ENCODE peak calls at places on chromosome 18, in eight cellular contexts. N is fibroblast of the aortic adventitia; O is NCI-H2029 treated with DMSO at 0.1 percent for 48 hours; T is activated CD8-positive, alpha-beta memory T cell treated with anti-CD3 and anti-CD28 coated beads for 24 hours; K is CD4-positive, alpha-beta T cell; F is cardiac fibroblast; U is T-helper 17 cell; G is GM12878. X is an unnamed sample.

GRCh38 chr18:59238385-59238784 is 18.4 kb downstream of the GRP start:
- DNase-seq in N (no peak), O (peak; percentile 33), T (no peak), K (no peak), F (no peak), U (no peak), G (no peak), X (no peak)

GRCh38 chr18:464311-464659 is 36.2 kb downstream of the COLEC12 start:
- DNase-seq in N (no peak), O (no peak), T (no peak), K (no peak), F (no peak), U (no peak), G (no peak), X (no peak)

GRCh38 chr18:36441872-36442271 is 144.4 kb downstream of the FHOD3 start:
- DNase-seq in N (peak; percentile 92), O (no peak), T (no peak), K (no peak), F (peak; percentile 62), U (no peak), G (no peak), X (no peak)

GRCh38 chr18:36692331-36692730 is 136.5 kb downstream of the TPGS2 start:
- DNase-seq in N (peak; percentile 77), O (no peak), T (no peak), K (no peak), F (peak; percentile 7), U (no peak), G (no peak), X (no peak)

GRCh38 chr18:3454365-3455089 is 4.6 kb downstream of the TGIF1 start:
- DNase-seq in N (peak; percentile 85), O (peak; percentile 12), T (no peak), K (no peak), F (peak; percentile 80), U (no peak), G (peak; percentile 19), X (peak; percentile 68)

GRCh38 chr18:1488957-1489356 is 584.3 kb downstream of the ADCYAP1 start:
- DNase-seq in N (no peak), O (peak; percentile 80), T (no peak), K (no peak), F (no peak), U (no peak), G (no peak), X (peak; percentile 13)

GRCh38 chr18:21191596-21192307 is 50.3 kb upstream of the GREB1L start:
- DNase-seq in N (peak; percentile 59), O (peak; percentile 16), T (no peak), K (no peak), F (peak; percentile 78), U (no peak), G (no peak), X (peak; percentile 54)

GRCh38 chr18:8811115-8811514 is 105.8 kb downstream of the MTCL1 start:
- DNase-seq in N (no peak), O (no peak), T (no peak), K (no peak), F (no peak), U (no peak), G (no peak), X (no peak)

GRCh38 chr18:43714346-43715010 is 437.2 kb upstream of the SYT4 start:
- DNase-seq in N (no peak), O (no peak), T (no peak), K (no peak), F (no peak), U (no peak), G (no peak), X (no peak)

GRCh38 chr18:48385595-48385994 is 23.6 kb downstream of the ZBTB7C start:
- DNase-seq in N (no peak), O (no peak), T (no peak), K (no peak), F (no peak), U (no peak), G (no peak), X (no peak)

GRCh38 chr18:65735166-65735565 is 15.6 kb upstream of the CDH7 start:
- DNase-seq in N (no peak), O (no peak), T (no peak), K (no peak), F (no peak), U (no peak), G (no peak), X (no peak)

GRCh38 chr18:12769644-12770440 is 67.0 kb downstream of the PSMG2 start:
- DNase-seq in N (no peak), O (no peak), T (no peak), K (no peak), F (no peak), U (no peak), G (no peak), X (no peak)

GRCh38 chr18:73614812-73615211 is 532.8 kb downstream of the FBXO15 start:
- DNase-seq in N (peak; percentile 94), O (no peak), T (no peak), K (no peak), F (peak; percentile 75), U (no peak), G (no peak), X (no peak)

GRCh38 chr18:51190000-51190399 is 7.5 kb downstream of the MEX3C start:
- DNase-seq in N (no peak), O (no peak), T (no peak), K (no peak), F (no peak), U (no peak), G (no peak), X (no peak)

GRCh38 chr18:48949606-48950535 is 894 bp downstream of the SMAD7 start:
- DNase-seq in N (no peak), O (no peak), T (peak; percentile 74), K (no peak), F (peak; percentile 44), U (no peak), G (no peak), X (peak; percentile 42)

GRCh38 chr18:66599190-66599589 is 4.7 kb downstream of the CDH19 start:
- DNase-seq in N (no peak), O (no peak), T (no peak), K (no peak), F (peak; percentile 84), U (no peak), G (no peak), X (no peak)

GRCh38 chr18:57890266-57890665 is 87.2 kb upstream of the ATP8B1 start:
- DNase-seq in N (no peak), O (no peak), T (no peak), K (no peak), F (no peak), U (no peak), G (no peak), X (peak; percentile 85)

GRCh38 chr18:52339891-52340371 is at the start of gene DCC:
- DNase-seq in N (peak; percentile 21), O (peak; percentile 8), T (no peak), K (no peak), F (peak; percentile 12), U (no peak), G (no peak), X (peak; percentile 21)

GRCh38 chr18:34767601-34768027 is 57.5 kb downstream of the DTNA start:
- DNase-seq in N (peak; percentile 68), O (no peak), T (no peak), K (no peak), F (peak; percentile 97), U (no peak), G (no peak), X (no peak)

GRCh38 chr18:73842795-73843394 is 304.7 kb downstream of the FBXO15 start:
- DNase-seq in N (peak; percentile 65), O (no peak), T (peak; percentile 70), K (peak; percentile 7), F (peak; percentile 69), U (no peak), G (peak; percentile 1), X (peak; percentile 34)

GRCh38 chr18:68406761-68407160 is 308.1 kb downstream of the TMX3 start:
- DNase-seq in N (no peak), O (no peak), T (no peak), K (no peak), F (peak; percentile 21), U (no peak), G (no peak), X (no peak)

GRCh38 chr18:26978812-26979341 is 113.4 kb upstream of the AQP4 start:
- DNase-seq in N (no peak), O (no peak), T (no peak), K (no peak), F (no peak), U (no peak), G (peak; percentile 76), X (no peak)

GRCh38 chr18:51957001-51957400 is 383.0 kb upstream of the DCC start:
- DNase-seq in N (no peak), O (no peak), T (no peak), K (no peak), F (no peak), U (no peak), G (no peak), X (no peak)

GRCh38 chr18:11553098-11553940 is 56.1 kb upstream of the SLC35G4 start:
- DNase-seq in N (peak; percentile 71), O (peak; percentile 28), T (no peak), K (no peak), F (peak; percentile 66), U (no peak), G (no peak), X (peak; percentile 42)

GRCh38 chr18:41075212-41075611 is 879.8 kb upstream of the PIK3C3 start:
- DNase-seq in N (peak; percentile 22), O (no peak), T (no peak), K (no peak), F (peak; percentile 59), U (no peak), G (no peak), X (no peak)

GRCh38 chr18:61398961-61399632 is 65.9 kb downstream of the CDH20 start:
- DNase-seq in N (peak; percentile 79), O (no peak), T (no peak), K (no peak), F (peak; percentile 92), U (no peak), G (no peak), X (no peak)

GRCh38 chr18:36530676-36531405 is 233.3 kb downstream of the FHOD3 start:
- DNase-seq in N (no peak), O (no peak), T (no peak), K (no peak), F (no peak), U (no peak), G (no peak), X (peak; percentile 39)

X was measured in cerebellar cortex.